ENCODE peak calls at places on chromosomes 7 and 10, in five cellular contexts. One of them, this sample, is unnamed.

GRCh38 chr7:80137410-80137809 is 2.8 kb downstream of the GNAI1 start:
- DNase-seq in GM23338: no peak
- DNase-seq in HCT116: no peak
- DNase-seq in transverse colon: no peak
- DNase-seq in suprapubic skin: peak; percentile 34
- DNase-seq in this sample: no peak

GRCh38 chr10:62093863-62094291 is 174.8 kb downstream of the RTKN2 start:
- DNase-seq in GM23338: no peak
- DNase-seq in HCT116: no peak
- DNase-seq in transverse colon: no peak
- DNase-seq in suprapubic skin: no peak
- DNase-seq in this sample: no peak

GRCh38 chr7:115462301-115463015 is 540.6 kb downstream of the MDFIC start:
- DNase-seq in GM23338: no peak
- DNase-seq in HCT116: no peak
- DNase-seq in transverse colon: no peak
- DNase-seq in suprapubic skin: no peak
- DNase-seq in this sample: no peak

GRCh38 chr7:101581891-101582290 is 47.2 kb downstream of the MYL10 start:
- DNase-seq in GM23338: no peak
- DNase-seq in HCT116: no peak
- DNase-seq in transverse colon: no peak
- DNase-seq in suprapubic skin: peak; percentile 53
- DNase-seq in this sample: no peak

GRCh38 chr10:77236700-77237099 is 400.9 kb downstream of the KCNMA1 start:
- DNase-seq in GM23338: no peak
- DNase-seq in HCT116: no peak
- DNase-seq in transverse colon: no peak
- DNase-seq in suprapubic skin: no peak
- DNase-seq in this sample: no peak

GRCh38 chr10:60521974-60522405 is 132.3 kb upstream of the ANK3 start:
- DNase-seq in GM23338: peak; percentile 50
- DNase-seq in HCT116: no peak
- DNase-seq in transverse colon: no peak
- DNase-seq in suprapubic skin: no peak
- DNase-seq in this sample: no peak

GRCh38 chr10:5888843-5889623 is 660 bp downstream of the ANKRD16 start:
- DNase-seq in GM23338: peak; percentile 70
- DNase-seq in HCT116: no peak
- DNase-seq in transverse colon: peak; percentile 51
- DNase-seq in suprapubic skin: peak; percentile 81
- DNase-seq in this sample: no peak

GRCh38 chr7:2106920-2107319 is 125.8 kb downstream of the MAD1L1 start:
- DNase-seq in GM23338: no peak
- DNase-seq in HCT116: no peak
- DNase-seq in transverse colon: no peak
- DNase-seq in suprapubic skin: no peak
- DNase-seq in this sample: no peak

GRCh38 chr10:130719447-130719752 is 583.2 kb downstream of the GLRX3 start:
- DNase-seq in GM23338: no peak
- DNase-seq in HCT116: no peak
- DNase-seq in transverse colon: no peak
- DNase-seq in suprapubic skin: no peak
- DNase-seq in this sample: no peak

GRCh38 chr10:132364594-132364970 is 32.4 kb upstream of the PWWP2B start:
- DNase-seq in GM23338: no peak
- DNase-seq in HCT116: no peak
- DNase-seq in transverse colon: no peak
- DNase-seq in suprapubic skin: peak; percentile 79
- DNase-seq in this sample: no peak

GRCh38 chr10:101262147-101262546 is 32.9 kb upstream of the LBX1 start:
- DNase-seq in GM23338: no peak
- DNase-seq in HCT116: no peak
- DNase-seq in transverse colon: no peak
- DNase-seq in suprapubic skin: no peak
- DNase-seq in this sample: no peak

GRCh38 chr10:132518572-132519381 is 18.8 kb upstream of the INPP5A start:
- DNase-seq in GM23338: peak; percentile 91
- DNase-seq in HCT116: peak; percentile 51
- DNase-seq in transverse colon: peak; percentile 87
- DNase-seq in suprapubic skin: no peak
- DNase-seq in this sample: peak; percentile 32

GRCh38 chr7:108660465-108660864 is 90.8 kb downstream of the DNAJB9 start:
- DNase-seq in GM23338: peak; percentile 61
- DNase-seq in HCT116: peak; percentile 21
- DNase-seq in transverse colon: no peak
- DNase-seq in suprapubic skin: no peak
- DNase-seq in this sample: no peak

GRCh38 chr10:49165259-49165658 is 22.9 kb downstream of the TMEM273 start:
- DNase-seq in GM23338: no peak
- DNase-seq in HCT116: no peak
- DNase-seq in transverse colon: no peak
- DNase-seq in suprapubic skin: no peak
- DNase-seq in this sample: no peak

GRCh38 chr10:49166804-49167628 is 21.2 kb downstream of the TMEM273 start:
- DNase-seq in GM23338: no peak
- DNase-seq in HCT116: no peak
- DNase-seq in transverse colon: no peak
- DNase-seq in suprapubic skin: no peak
- DNase-seq in this sample: no peak

GRCh38 chr10:49164587-49165188 is 23.5 kb downstream of the TMEM273 start:
- DNase-seq in GM23338: peak; percentile 80
- DNase-seq in HCT116: peak; percentile 48
- DNase-seq in transverse colon: no peak
- DNase-seq in suprapubic skin: no peak
- DNase-seq in this sample: no peak

GRCh38 chr10:49167629-49168540 is 20.3 kb downstream of the TMEM273 start:
- DNase-seq in GM23338: no peak
- DNase-seq in HCT116: no peak
- DNase-seq in transverse colon: no peak
- DNase-seq in suprapubic skin: no peak
- DNase-seq in this sample: no peak

DNA sequence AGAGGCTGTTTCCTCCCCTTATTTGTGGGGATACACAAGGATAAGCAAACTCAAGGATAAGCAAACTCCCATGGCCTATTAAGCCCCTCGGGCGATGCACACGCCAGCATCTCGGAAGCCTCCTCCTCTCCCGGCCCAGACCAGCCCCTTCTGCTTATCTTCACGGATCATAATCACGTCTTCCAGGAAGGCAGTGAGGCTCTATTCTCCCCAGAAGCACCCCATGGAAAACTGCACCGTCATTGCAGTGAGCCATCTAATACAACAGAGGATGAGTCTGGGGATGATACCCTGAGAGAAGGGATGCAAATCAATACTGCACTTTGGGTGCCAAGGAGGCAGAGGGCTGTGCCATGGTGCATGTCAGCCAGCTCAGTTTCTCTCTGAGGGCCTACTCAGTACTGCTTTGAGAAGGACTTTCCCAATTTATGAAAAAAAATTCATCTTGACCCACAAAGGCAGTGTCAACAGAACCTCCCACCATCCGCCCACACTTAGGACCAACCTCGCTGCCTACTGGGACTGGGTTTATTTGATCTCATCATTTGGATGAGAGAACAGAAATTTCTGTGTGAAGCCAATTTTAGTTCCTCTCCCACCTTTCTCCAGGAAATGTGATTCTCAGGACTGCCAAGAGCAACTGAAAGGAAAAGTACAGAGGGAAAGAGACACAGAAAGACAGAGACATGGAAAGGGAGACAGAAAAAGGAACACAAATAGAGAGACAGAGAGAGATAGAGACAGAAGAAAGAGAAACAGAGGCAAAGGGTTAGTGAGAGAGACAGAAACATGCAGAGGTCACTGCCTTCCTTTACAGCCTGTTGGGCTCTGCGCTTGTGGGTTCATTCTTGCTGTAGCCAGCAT is 22.0 kb downstream of the TMEM273 start:
- DNase-seq in GM23338: no peak
- DNase-seq in HCT116: no peak
- DNase-seq in transverse colon: no peak
- DNase-seq in suprapubic skin: no peak
- DNase-seq in this sample: no peak
- H3K4me3 ChIP-seq in GM23338: no peak overlapping the region
- H3K4me3 ChIP-seq in HCT116: no peak overlapping the region
- H3K4me3 ChIP-seq in transverse colon: no peak overlapping the region
- H3K4me3 ChIP-seq in suprapubic skin: no peak overlapping the region
- H3K4me3 ChIP-seq in this sample: no peak overlapping the region

DNA sequence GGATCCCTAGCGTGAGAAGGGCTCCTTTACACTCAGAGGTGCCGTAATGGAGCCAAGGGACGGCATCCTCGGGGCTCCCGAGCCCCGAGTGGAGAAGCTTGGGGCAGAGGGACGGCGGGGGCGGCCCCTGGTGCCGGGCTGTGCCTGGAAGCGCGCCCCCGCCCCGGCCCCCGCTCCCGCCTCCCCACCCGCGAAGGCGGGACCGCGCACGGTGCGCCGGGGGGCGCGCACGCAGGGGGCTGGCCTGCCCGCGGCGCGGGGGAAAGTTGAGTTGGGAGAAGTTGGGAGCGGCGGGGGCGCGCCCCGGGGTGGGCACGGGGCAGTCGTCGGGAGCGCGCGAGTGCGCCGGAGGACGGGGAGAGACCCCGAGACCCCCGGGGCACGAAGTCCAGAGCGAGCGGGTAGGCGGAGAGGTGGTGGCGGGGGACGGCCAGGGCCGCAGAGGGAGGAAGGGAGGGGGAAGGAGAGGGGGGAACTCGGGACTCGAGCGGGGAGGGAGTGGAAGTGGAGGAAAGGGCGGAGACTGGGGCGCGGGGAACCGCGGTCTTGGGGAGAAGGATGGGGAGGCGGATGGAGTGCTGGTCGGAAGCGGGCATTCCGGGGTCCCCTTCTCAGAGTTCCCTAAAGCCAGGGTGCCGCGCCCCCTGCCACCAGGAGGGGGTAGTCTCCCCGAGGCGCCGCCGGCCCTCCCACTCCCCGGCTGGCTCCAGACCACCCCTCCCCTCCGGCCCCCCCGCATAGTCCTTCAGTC is at the start of gene SLC4A2:
- DNase-seq in GM23338: peak; percentile 93
- DNase-seq in HCT116: no peak
- DNase-seq in transverse colon: peak; percentile 83
- DNase-seq in suprapubic skin: peak; percentile 91
- DNase-seq in this sample: peak; percentile 72
- TF ChIP-seq POLR2AphosphoS5 in GM23338: peak; percentile 64
- TF ChIP-seq POLR2AphosphoS5 in HCT116: peak; percentile 69
- TF ChIP-seq POLR2AphosphoS5 in transverse colon: peak; percentile 68
- TF ChIP-seq POLR2AphosphoS5 in suprapubic skin: no peak
- TF ChIP-seq POLR2AphosphoS5 in this sample: no peak

GRCh38 chr7:134702366-134703240 is 56.0 kb downstream of the BPGM start:
- DNase-seq in GM23338: no peak
- DNase-seq in HCT116: no peak
- DNase-seq in transverse colon: no peak
- DNase-seq in suprapubic skin: no peak
- DNase-seq in this sample: no peak

GRCh38 chr7:134699871-134700270 is 53.2 kb downstream of the BPGM start:
- DNase-seq in GM23338: no peak
- DNase-seq in HCT116: no peak
- DNase-seq in transverse colon: no peak
- DNase-seq in suprapubic skin: no peak
- DNase-seq in this sample: no peak

GRCh38 chr7:134699021-134699818 is 52.6 kb downstream of the BPGM start:
- DNase-seq in GM23338: peak; percentile 62
- DNase-seq in HCT116: no peak
- DNase-seq in transverse colon: no peak
- DNase-seq in suprapubic skin: no peak
- DNase-seq in this sample: no peak

GRCh38 chr7:134703241-134703594 is 56.6 kb downstream of the BPGM start:
- DNase-seq in GM23338: no peak
- DNase-seq in HCT116: no peak
- DNase-seq in transverse colon: no peak
- DNase-seq in suprapubic skin: no peak
- DNase-seq in this sample: no peak

DNA sequence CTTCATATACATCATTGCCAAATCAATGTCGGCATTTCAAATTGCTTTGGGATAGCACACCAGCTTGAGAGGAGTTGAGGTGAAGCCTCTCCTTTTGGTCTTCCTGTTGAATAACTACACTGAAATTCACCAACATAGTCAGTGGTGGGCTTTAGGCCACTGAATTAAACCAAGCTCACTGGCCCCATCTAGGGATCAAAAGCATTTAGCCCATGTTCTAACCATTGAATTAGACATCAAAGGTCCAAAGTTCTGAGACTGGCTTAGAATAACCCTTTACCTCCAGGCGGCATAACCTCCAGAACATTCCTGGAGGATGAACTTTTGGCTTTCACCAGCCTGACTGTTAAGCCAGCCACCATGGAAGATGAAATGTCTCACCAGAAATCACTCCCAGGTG is 54.6 kb downstream of the BPGM start:
- DNase-seq in GM23338: peak; percentile 74
- DNase-seq in HCT116: no peak
- DNase-seq in transverse colon: no peak
- DNase-seq in suprapubic skin: no peak
- DNase-seq in this sample: no peak
- H3K4me3 ChIP-seq in GM23338: no peak overlapping the region
- H3K4me3 ChIP-seq in HCT116: no peak overlapping the region
- H3K4me3 ChIP-seq in transverse colon: no peak overlapping the region
- H3K4me3 ChIP-seq in suprapubic skin: no peak overlapping the region
- H3K4me3 ChIP-seq in this sample: no peak overlapping the region

DNA sequence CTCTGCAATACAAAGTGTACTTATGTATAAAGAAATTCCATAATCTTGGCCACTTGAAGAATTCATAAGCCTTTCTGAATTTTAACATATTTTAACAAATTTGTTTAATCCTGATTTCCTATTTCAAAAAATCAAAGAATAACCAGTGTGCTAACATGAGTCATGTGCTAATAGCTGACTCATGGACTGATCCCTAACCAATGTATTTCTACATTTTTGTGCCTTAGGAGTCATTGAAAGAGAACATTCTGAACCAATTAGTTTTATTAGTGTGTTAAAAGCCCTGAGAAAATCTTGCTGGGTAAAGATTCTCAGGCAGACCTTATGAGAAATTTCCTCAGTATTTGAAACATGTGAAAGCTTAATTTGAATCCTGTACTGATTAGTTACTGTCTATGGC is 73.1 kb upstream of the CCAR1 start:
- DNase-seq in GM23338: no peak
- DNase-seq in HCT116: no peak
- DNase-seq in transverse colon: no peak
- DNase-seq in suprapubic skin: no peak
- DNase-seq in this sample: no peak
- TF ChIP-seq POLR2AphosphoS5 in GM23338: no peak
- TF ChIP-seq POLR2AphosphoS5 in HCT116: no peak
- TF ChIP-seq POLR2AphosphoS5 in transverse colon: no peak
- TF ChIP-seq POLR2AphosphoS5 in suprapubic skin: no peak
- TF ChIP-seq POLR2AphosphoS5 in this sample: peak; percentile 30

This sample was measured in prostate gland.